ENCODE peak calls at places on chromosomes 1 and 21, in ten cellular contexts. One of them, this sample, is unnamed.

GRCh38 chr1:23601968-23602876 is 42.9 kb upstream of the ID3 start:
- DNase-seq in OCI-LY7: peak
- DNase-seq in uterus: no peak
- DNase-seq in heart right ventricle: no peak
- DNase-seq in Caco-2: no peak
- DNase-seq in lower leg skin: no peak
- DNase-seq in ascending aorta: no peak
- DNase-seq in neural progenitor cell: no peak
- DNase-seq in fibroblast of mammary gland: no peak
- DNase-seq in upper lobe of left lung: no peak
- DNase-seq in this sample: no peak

GRCh38 chr1:227911376-227911775 is 36.4 kb downstream of the WNT9A start:
- DNase-seq in uterus: no peak
- DNase-seq in upper lobe of left lung: no peak
- DNase-seq in neural progenitor cell: no peak
- DNase-seq in OCI-LY7: no peak
- DNase-seq in ascending aorta: no peak
- DNase-seq in heart right ventricle: no peak
- DNase-seq in lower leg skin: no peak
- DNase-seq in Caco-2: no peak
- DNase-seq in fibroblast of mammary gland: no peak
- DNase-seq in this sample: no peak

GRCh38 chr1:53804181-53804580 is 33.9 kb downstream of the NDC1 start:
- DNase-seq in neural progenitor cell: no peak
- DNase-seq in heart right ventricle: no peak
- DNase-seq in Caco-2: no peak
- DNase-seq in lower leg skin: no peak
- DNase-seq in upper lobe of left lung: no peak
- DNase-seq in OCI-LY7: no peak
- DNase-seq in ascending aorta: no peak
- DNase-seq in uterus: no peak
- DNase-seq in fibroblast of mammary gland: no peak
- DNase-seq in this sample: no peak

GRCh38 chr21:36522174-36522810 is 42.4 kb upstream of the CLDN14 start:
- DNase-seq in Caco-2: no peak
- DNase-seq in ascending aorta: no peak
- DNase-seq in neural progenitor cell: no peak
- DNase-seq in heart right ventricle: no peak
- DNase-seq in uterus: no peak
- DNase-seq in upper lobe of left lung: no peak
- DNase-seq in OCI-LY7: no peak
- DNase-seq in fibroblast of mammary gland: no peak
- DNase-seq in lower leg skin: no peak
- DNase-seq in this sample: no peak

GRCh38 chr1:38603907-38604306 is 255.7 kb downstream of the RRAGC start:
- DNase-seq in lower leg skin: no peak
- DNase-seq in neural progenitor cell: no peak
- DNase-seq in fibroblast of mammary gland: no peak
- DNase-seq in heart right ventricle: no peak
- DNase-seq in upper lobe of left lung: no peak
- DNase-seq in OCI-LY7: no peak
- DNase-seq in uterus: no peak
- DNase-seq in ascending aorta: peak
- DNase-seq in Caco-2: no peak
- DNase-seq in this sample: no peak

GRCh38 chr1:13760921-13761320 is 60.9 kb downstream of the PRDM2 start:
- DNase-seq in Caco-2: no peak
- DNase-seq in ascending aorta: no peak
- DNase-seq in OCI-LY7: no peak
- DNase-seq in neural progenitor cell: peak
- DNase-seq in uterus: no peak
- DNase-seq in heart right ventricle: no peak
- DNase-seq in lower leg skin: no peak
- DNase-seq in fibroblast of mammary gland: no peak
- DNase-seq in upper lobe of left lung: no peak
- DNase-seq in this sample: no peak

GRCh38 chr1:42952353-42953001 is 6.2 kb downstream of the SLC2A1 start:
- DNase-seq in fibroblast of mammary gland: no peak
- DNase-seq in neural progenitor cell: no peak
- DNase-seq in upper lobe of left lung: no peak
- DNase-seq in ascending aorta: no peak
- DNase-seq in OCI-LY7: peak
- DNase-seq in lower leg skin: no peak
- DNase-seq in Caco-2: no peak
- DNase-seq in uterus: no peak
- DNase-seq in heart right ventricle: no peak
- DNase-seq in this sample: no peak

GRCh38 chr1:2528966-2529750 is 905 bp downstream of the HES5 start:
- DNase-seq in fibroblast of mammary gland: no peak
- DNase-seq in uterus: no peak
- DNase-seq in heart right ventricle: peak
- DNase-seq in Caco-2: no peak
- DNase-seq in neural progenitor cell: peak
- DNase-seq in ascending aorta: no peak
- DNase-seq in upper lobe of left lung: peak
- DNase-seq in lower leg skin: no peak
- DNase-seq in OCI-LY7: no peak
- DNase-seq in this sample: no peak

DNA sequence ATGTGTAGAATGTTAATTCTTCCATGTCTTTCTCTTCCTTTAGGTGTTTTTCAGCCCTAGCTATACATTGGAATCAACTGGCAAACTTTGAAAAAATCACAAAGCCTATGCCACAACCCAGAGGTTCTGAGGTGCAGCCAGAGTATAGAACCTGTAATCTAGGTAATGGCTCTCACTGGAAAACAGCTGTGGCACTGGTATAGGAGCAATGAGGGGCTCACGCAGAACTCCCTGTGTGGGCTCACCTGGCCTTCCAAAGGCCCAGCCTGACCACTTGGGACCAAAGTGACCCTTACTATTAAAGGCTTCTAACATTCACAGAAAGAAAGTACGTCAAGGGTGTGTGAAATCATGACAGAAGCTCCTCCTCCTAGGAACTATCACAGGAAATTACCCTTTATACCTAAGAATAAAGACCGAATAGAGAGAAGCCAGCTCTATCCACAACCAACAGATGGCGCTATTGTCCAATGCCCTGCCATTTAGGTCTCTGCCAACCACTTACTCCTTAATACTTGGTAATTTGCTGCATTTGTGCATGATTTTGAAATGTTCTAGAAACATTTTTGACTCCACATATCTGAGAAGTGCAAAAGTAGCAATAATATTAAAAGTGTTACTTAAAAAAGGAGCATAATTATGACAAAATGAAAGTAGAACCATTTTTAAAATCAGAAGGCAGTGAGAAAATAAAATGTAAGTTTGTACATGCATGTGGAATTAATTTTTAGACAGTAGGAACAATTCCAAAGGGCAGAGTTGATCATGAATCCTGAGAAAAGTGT is 93.2 kb upstream of the HAO2 start:
- DNase-seq in lower leg skin: peak
- DNase-seq in heart right ventricle: no peak
- DNase-seq in upper lobe of left lung: no peak
- DNase-seq in ascending aorta: no peak
- DNase-seq in uterus: peak
- DNase-seq in neural progenitor cell: peak
- DNase-seq in Caco-2: peak
- DNase-seq in fibroblast of mammary gland: peak
- DNase-seq in OCI-LY7: peak
- DNase-seq in this sample: no peak
- H3K4me3 ChIP-seq in lower leg skin: no peak
- H3K4me3 ChIP-seq in heart right ventricle: no peak
- H3K4me3 ChIP-seq in upper lobe of left lung: no peak
- H3K4me3 ChIP-seq in ascending aorta: no peak
- H3K4me3 ChIP-seq in uterus: no peak
- H3K4me3 ChIP-seq in neural progenitor cell: no peak
- H3K4me3 ChIP-seq in Caco-2: no peak
- H3K4me3 ChIP-seq in fibroblast of mammary gland: no peak
- H3K4me3 ChIP-seq in OCI-LY7: no peak
- H3K4me3 ChIP-seq in this sample: no peak

GRCh38 chr1:36183309-36183856 is 27.4 kb downstream of the MAP7D1 start:
- DNase-seq in uterus: peak
- DNase-seq in OCI-LY7: no peak
- DNase-seq in ascending aorta: no peak
- DNase-seq in heart right ventricle: no peak
- DNase-seq in Caco-2: no peak
- DNase-seq in upper lobe of left lung: no peak
- DNase-seq in lower leg skin: no peak
- DNase-seq in fibroblast of mammary gland: peak
- DNase-seq in neural progenitor cell: no peak
- DNase-seq in this sample: no peak
- TF ChIP-seq CTCF in uterus: no peak
- TF ChIP-seq CTCF in OCI-LY7: no peak
- TF ChIP-seq CTCF in ascending aorta: no peak
- TF ChIP-seq CTCF in heart right ventricle: no peak
- TF ChIP-seq CTCF in Caco-2: no peak
- TF ChIP-seq CTCF in upper lobe of left lung: no peak
- TF ChIP-seq CTCF in lower leg skin: no peak
- TF ChIP-seq CTCF in fibroblast of mammary gland: no peak
- TF ChIP-seq CTCF in neural progenitor cell: no peak
- TF ChIP-seq CTCF in this sample: no peak

DNA sequence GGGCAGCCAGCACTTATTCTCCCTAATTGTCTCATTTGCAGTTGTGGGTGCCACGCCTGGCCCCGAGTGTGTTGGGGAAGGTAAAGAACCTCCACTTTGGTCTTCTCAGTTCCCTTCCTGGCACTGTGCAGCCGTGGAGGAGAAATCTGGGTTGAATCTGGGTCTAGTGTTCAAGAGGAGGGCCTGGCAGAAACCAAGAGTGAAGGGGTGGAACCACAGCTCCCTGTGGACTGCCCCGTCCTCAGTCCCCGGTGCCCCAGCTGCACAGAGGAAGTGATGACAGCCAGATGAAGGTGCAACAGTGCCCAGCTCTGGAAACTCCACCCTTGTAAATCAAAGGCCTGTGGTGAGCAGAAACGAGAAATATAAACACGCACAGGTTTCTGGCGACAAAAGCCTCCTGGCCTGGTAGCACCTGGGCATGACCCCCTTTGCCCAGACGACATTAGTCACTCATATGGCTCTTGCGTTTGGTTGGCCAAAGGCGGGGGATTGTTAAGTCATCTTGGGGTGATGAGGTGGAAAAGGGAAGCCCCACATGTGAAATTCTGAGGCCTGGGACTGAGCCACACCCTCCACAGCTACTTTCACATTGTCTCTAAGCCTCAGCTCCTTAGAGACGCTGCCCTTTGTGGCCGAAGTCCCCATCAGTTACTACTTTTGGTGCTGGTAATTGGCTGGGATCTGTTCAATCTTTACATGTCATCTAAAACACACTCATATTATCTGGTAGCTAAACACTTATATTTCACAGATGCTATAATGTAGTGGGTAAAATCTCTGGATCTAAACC is 4.2 kb upstream of the ECE1 start:
- DNase-seq in heart right ventricle: no peak
- DNase-seq in uterus: no peak
- DNase-seq in upper lobe of left lung: no peak
- DNase-seq in ascending aorta: no peak
- DNase-seq in fibroblast of mammary gland: no peak
- DNase-seq in OCI-LY7: peak
- DNase-seq in Caco-2: no peak
- DNase-seq in lower leg skin: no peak
- DNase-seq in neural progenitor cell: no peak
- DNase-seq in this sample: no peak
- H3K4me3 ChIP-seq in heart right ventricle: no peak
- H3K4me3 ChIP-seq in uterus: no peak
- H3K4me3 ChIP-seq in upper lobe of left lung: no peak
- H3K4me3 ChIP-seq in ascending aorta: no peak
- H3K4me3 ChIP-seq in fibroblast of mammary gland: no peak
- H3K4me3 ChIP-seq in OCI-LY7: peak
- H3K4me3 ChIP-seq in Caco-2: no peak
- H3K4me3 ChIP-seq in lower leg skin: no peak
- H3K4me3 ChIP-seq in neural progenitor cell: no peak
- H3K4me3 ChIP-seq in this sample: peak

GRCh38 chr1:66405046-66405445 is 128.9 kb upstream of the SGIP1 start:
- DNase-seq in ascending aorta: no peak
- DNase-seq in Caco-2: no peak
- DNase-seq in lower leg skin: no peak
- DNase-seq in OCI-LY7: no peak
- DNase-seq in upper lobe of left lung: no peak
- DNase-seq in heart right ventricle: no peak
- DNase-seq in uterus: no peak
- DNase-seq in neural progenitor cell: no peak
- DNase-seq in fibroblast of mammary gland: no peak
- DNase-seq in this sample: no peak

GRCh38 chr1:66401244-66401643 is 132.7 kb upstream of the SGIP1 start:
- DNase-seq in upper lobe of left lung: no peak
- DNase-seq in Caco-2: no peak
- DNase-seq in OCI-LY7: no peak
- DNase-seq in lower leg skin: no peak
- DNase-seq in heart right ventricle: no peak
- DNase-seq in neural progenitor cell: no peak
- DNase-seq in uterus: no peak
- DNase-seq in ascending aorta: no peak
- DNase-seq in fibroblast of mammary gland: no peak
- DNase-seq in this sample: no peak

GRCh38 chr1:66402194-66402593 is 131.8 kb upstream of the SGIP1 start:
- DNase-seq in fibroblast of mammary gland: peak
- DNase-seq in neural progenitor cell: no peak
- DNase-seq in OCI-LY7: peak
- DNase-seq in heart right ventricle: peak
- DNase-seq in Caco-2: no peak
- DNase-seq in uterus: peak
- DNase-seq in ascending aorta: peak
- DNase-seq in upper lobe of left lung: no peak
- DNase-seq in lower leg skin: peak
- DNase-seq in this sample: no peak

GRCh38 chr1:66400660-66401059 is 133.3 kb upstream of the SGIP1 start:
- DNase-seq in OCI-LY7: peak
- DNase-seq in heart right ventricle: no peak
- DNase-seq in ascending aorta: no peak
- DNase-seq in fibroblast of mammary gland: no peak
- DNase-seq in upper lobe of left lung: no peak
- DNase-seq in uterus: no peak
- DNase-seq in lower leg skin: no peak
- DNase-seq in Caco-2: no peak
- DNase-seq in neural progenitor cell: no peak
- DNase-seq in this sample: no peak

DNA sequence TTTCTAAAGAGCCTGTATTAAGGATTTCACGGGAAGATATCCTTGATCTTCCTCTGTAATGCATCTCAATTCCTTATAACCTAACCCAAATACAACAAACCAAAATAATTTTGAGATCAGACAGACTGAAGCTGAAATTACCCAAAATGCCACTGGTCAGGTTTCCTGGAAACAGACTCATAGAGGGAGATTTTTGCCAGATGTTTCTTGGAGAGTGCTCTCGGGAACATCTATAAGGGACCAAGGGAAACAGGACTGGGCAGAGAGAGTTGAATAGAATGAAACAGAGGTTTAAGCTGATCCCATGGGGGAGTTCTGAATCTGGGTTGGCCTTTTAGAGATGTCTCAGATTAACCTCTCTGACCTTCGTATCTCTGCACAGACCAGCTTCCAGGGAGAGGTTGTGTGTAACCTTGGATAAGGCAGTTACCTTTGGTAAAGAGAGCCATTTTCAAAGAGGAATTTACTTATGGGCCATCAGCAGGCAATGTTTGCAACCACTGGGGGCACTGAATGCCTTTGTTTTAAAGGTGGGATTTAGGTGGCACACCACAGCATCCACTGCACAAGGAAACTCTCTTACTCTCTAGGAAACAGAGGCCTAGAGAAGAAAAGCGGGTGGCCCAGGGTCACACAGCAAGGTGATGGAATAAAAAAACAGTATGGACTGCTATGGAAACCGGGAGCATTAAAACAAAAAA is 130.8 kb upstream of the SGIP1 start:
- DNase-seq in heart right ventricle: no peak
- DNase-seq in lower leg skin: no peak
- DNase-seq in ascending aorta: no peak
- DNase-seq in upper lobe of left lung: no peak
- DNase-seq in fibroblast of mammary gland: peak
- DNase-seq in OCI-LY7: peak
- DNase-seq in neural progenitor cell: no peak
- DNase-seq in Caco-2: no peak
- DNase-seq in uterus: no peak
- DNase-seq in this sample: no peak
- TF ChIP-seq CTCF in heart right ventricle: no peak
- TF ChIP-seq CTCF in lower leg skin: no peak
- TF ChIP-seq CTCF in ascending aorta: no peak
- TF ChIP-seq CTCF in upper lobe of left lung: no peak
- TF ChIP-seq CTCF in fibroblast of mammary gland: peak
- TF ChIP-seq CTCF in OCI-LY7: peak
- TF ChIP-seq CTCF in neural progenitor cell: peak
- TF ChIP-seq CTCF in Caco-2: no peak
- TF ChIP-seq CTCF in uterus: no peak
- TF ChIP-seq CTCF in this sample: no peak